ENCODE peak calls at places on chromosomes 2 and 18, in eight cellular contexts. Q is ureter; V is iris pigment epithelial cell; W is brain microvascular endothelial cell; G is A549; N is CD8-positive, alpha-beta T cell; Y is WTC11; D is lower lobe of right lung. Z is an unnamed sample.

GRCh38 chr18:13455960-13456471 is 237.5 kb downstream of the LDLRAD4 start:
- DNase-seq in G (no peak), D (no peak), Q (peak), N (peak), V (no peak), Y (no peak), W (no peak), Z (no peak)

GRCh38 chr2:162123806-162124758 is 28.0 kb downstream of the GCG start:
- DNase-seq in Y (no peak), W (no peak), N (no peak), Q (no peak), D (no peak), G (peak), V (peak), Z (peak)

GRCh38 chr2:85540131-85540587 is 1.2 kb downstream of the MAT2A start:
- DNase-seq in N (no peak), W (no peak), D (no peak), Q (no peak), Y (no peak), G (peak), V (no peak), Z (no peak)

GRCh38 chr2:1033058-1033457 is 82.4 kb downstream of the SNTG2 start:
- DNase-seq in Q (no peak), G (no peak), N (no peak), Y (no peak), W (no peak), D (no peak), V (no peak), Z (no peak)

GRCh38 chr2:65554765-65555561 is 122.6 kb upstream of the SPRED2 start:
- DNase-seq in N (no peak), D (no peak), Q (no peak), Y (no peak), V (no peak), G (no peak), W (no peak), Z (no peak)

GRCh38 chr2:136327162-136327852 is 209.4 kb upstream of the CXCR4 start:
- DNase-seq in D (no peak), V (peak), N (peak), G (peak), Q (no peak), W (peak), Y (no peak), Z (peak)

GRCh38 chr2:101844055-101844635 is 146.6 kb downstream of the MAP4K4 start:
- DNase-seq in Y (no peak), G (no peak), N (no peak), V (peak), Q (no peak), D (no peak), W (peak), Z (peak)

GRCh38 chr2:197661626-197662025 is 13.8 kb downstream of the RFTN2 start:
- DNase-seq in Y (no peak), D (no peak), G (no peak), Q (no peak), V (no peak), W (no peak), N (no peak), Z (no peak)

GRCh38 chr18:47689386-47689785 is 241.1 kb downstream of the SMAD2 start:
- DNase-seq in Q (no peak), G (no peak), N (no peak), V (no peak), Y (peak), D (no peak), W (no peak), Z (no peak)

GRCh38 chr2:233353769-233354499 is at the start of gene DGKD:
- DNase-seq in G (peak), N (peak), Y (peak), W (no peak), D (peak), V (peak), Q (peak), Z (peak)

GRCh38 chr2:31235504-31235902 is 1.6 kb downstream of the EHD3 start:
- DNase-seq in Q (peak), D (no peak), N (no peak), Y (no peak), G (peak), W (peak), V (peak), Z (peak)

GRCh38 chr2:215528555-215528954 is 92.7 kb upstream of the FN1 start:
- DNase-seq in V (peak), Y (no peak), W (peak), N (no peak), G (peak), Q (no peak), D (no peak), Z (peak)

GRCh38 chr2:190418717-190419116 is 10.6 kb downstream of the MFSD6 start:
- DNase-seq in V (no peak), G (no peak), W (no peak), Y (no peak), D (no peak), Q (no peak), N (no peak), Z (peak)

GRCh38 chr2:3644246-3644525 is 13.8 kb upstream of the ALLC start:
- DNase-seq in D (no peak), V (no peak), Q (no peak), W (no peak), G (no peak), Y (no peak), N (no peak), Z (no peak)

GRCh38 chr2:104863585-104864279 is 9.8 kb downstream of the POU3F3 start:
- DNase-seq in Y (peak), N (no peak), G (no peak), W (no peak), Q (no peak), V (no peak), D (no peak), Z (no peak)

GRCh38 chr2:32772623-32773221 is 144.9 kb downstream of the TTC27 start:
- DNase-seq in G (peak), V (peak), Q (no peak), Y (peak), N (no peak), W (peak), D (no peak), Z (peak)

GRCh38 chr2:8805278-8806045 is 32.0 kb downstream of the KIDINS220 start:
- DNase-seq in G (no peak), Q (no peak), W (no peak), Y (no peak), V (no peak), D (no peak), N (no peak), Z (no peak)

GRCh38 chr2:209636066-209636465 is 135.6 kb upstream of the UNC80 start:
- DNase-seq in D (no peak), G (no peak), N (no peak), W (no peak), Q (no peak), Y (no peak), V (no peak), Z (peak)

GRCh38 chr2:188786368-188786781 is 187.8 kb upstream of the COL3A1 start:
- DNase-seq in D (no peak), V (peak), Y (no peak), G (peak), N (no peak), Q (no peak), W (peak), Z (peak)

GRCh38 chr2:25290811-25291510 is 50.8 kb downstream of the DNMT3A start:
- DNase-seq in N (no peak), D (no peak), Q (no peak), G (no peak), Y (no peak), V (no peak), W (no peak), Z (peak)